ENCODE peak calls at places on chromosomes 6 and 20, in nine cellular contexts. E is HFFc6; N is sciatic nerve; Q is stimulated activated CD4-positive, alpha-beta T cell treated with anti-CD3 and anti-CD28 coated beads, TNF-alpha, amount 100 ng/mL, for 48 hours; J is neuronal stem cell; V is kidney; F is CD4-positive, alpha-beta T cell; G is naive thymus-derived CD8-positive, alpha-beta T cell; R is ELF-1. X is an unnamed sample.

GRCh38 chr6:119076966-119077642 is 1.4 kb downstream of the FAM184A start:
- DNase-seq in Q (no peak), N (no peak), R (no peak), F (no peak), J (no peak), G (no peak), E (no peak), V (no peak), X (no peak)

GRCh38 chr6:134675110-134676038 is 274.5 kb downstream of the ALDH8A1 start:
- DNase-seq in G (no peak), V (no peak), J (no peak), E (no peak), N (no peak), F (no peak), Q (no peak), R (no peak), X (no peak)

GRCh38 chr6:107877968-107878367 is 53.9 kb upstream of the SCML4 start:
- DNase-seq in E (no peak), G (no peak), R (no peak), N (no peak), J (no peak), V (no peak), F (no peak), Q (no peak), X (no peak)

GRCh38 chr6:141303907-141304306 is 828.8 kb upstream of the GJE1 start:
- DNase-seq in F (no peak), N (no peak), V (no peak), G (no peak), R (no peak), Q (no peak), E (no peak), J (no peak), X (no peak)

GRCh38 chr6:6758915-6759654 is 170.6 kb downstream of the LY86 start:
- DNase-seq in E (peak; percentile 58), R (peak; percentile 82), J (peak; percentile 84), Q (no peak), V (no peak), F (peak; percentile 12), N (peak; percentile 76), G (peak; percentile 18), X (no peak)

GRCh38 chr20:36315545-36316351 is 9.6 kb downstream of the DLGAP4 start:
- DNase-seq in Q (no peak), J (no peak), N (peak; percentile 48), G (no peak), E (no peak), F (no peak), V (no peak), R (no peak), X (peak; percentile 67)

GRCh38 chr6:166999845-167000253 is 652 bp downstream of the CEP43 start:
- DNase-seq in V (no peak), N (no peak), F (no peak), G (peak; percentile 31), Q (no peak), R (no peak), E (no peak), J (no peak), X (no peak)

GRCh38 chr6:159756508-159756907 is 5.3 kb upstream of the ACAT2 start:
- DNase-seq in N (no peak), J (no peak), G (no peak), Q (no peak), E (no peak), F (no peak), R (no peak), V (no peak), X (no peak)

GRCh38 chr6:32815996-32816395 is 806 bp downstream of the HLA-DOB start:
- DNase-seq in R (no peak), G (no peak), F (no peak), N (no peak), Q (no peak), J (no peak), E (no peak), V (no peak), X (no peak)

GRCh38 chr20:38211200-38212097 is 46.4 kb upstream of the TGM2 start:
- DNase-seq in N (peak; percentile 45), Q (no peak), J (no peak), E (no peak), R (no peak), G (no peak), V (no peak), F (no peak), X (peak; percentile 72)

GRCh38 chr20:23668477-23668951 is 20.3 kb downstream of the CST4 start:
- DNase-seq in R (peak; percentile 85), Q (peak; percentile 6), J (peak; percentile 67), F (no peak), E (peak; percentile 49), G (peak; percentile 31), N (no peak), V (no peak), X (no peak)

GRCh38 chr20:53691060-53691810 is 97.6 kb upstream of the ZNF217 start:
- DNase-seq in R (no peak), G (no peak), F (no peak), J (no peak), V (no peak), E (no peak), Q (no peak), N (no peak), X (no peak)

GRCh38 chr20:51767867-51768758 is at the start of gene ATP9A:
- DNase-seq in F (no peak), J (no peak), Q (no peak), N (no peak), R (peak; percentile 21), G (no peak), E (no peak), V (peak; percentile 77), X (no peak)

GRCh38 chr6:167760979-167761793 is 65.5 kb upstream of the AFDN start:
- DNase-seq in J (no peak), V (peak; percentile 82), R (peak; percentile 85), E (no peak), N (peak; percentile 88), F (no peak), Q (no peak), G (no peak), X (no peak)

GRCh38 chr6:28807682-28808280 is 116.0 kb downstream of the TRIM27 start:
- DNase-seq in F (no peak), E (peak; percentile 70), J (no peak), R (peak; percentile 88), G (no peak), Q (no peak), N (no peak), V (no peak), X (no peak)

GRCh38 chr6:107657373-107657754 is 166.7 kb downstream of the SCML4 start:
- DNase-seq in F (no peak), V (no peak), G (no peak), J (no peak), R (no peak), E (no peak), N (no peak), Q (no peak), X (no peak)

GRCh38 chr20:45154183-45154582 is 20.5 kb upstream of the PI3 start:
- DNase-seq in R (no peak), V (no peak), Q (no peak), E (peak; percentile 10), J (no peak), G (no peak), F (no peak), N (no peak), X (no peak)

GRCh38 chr6:154276810-154277577 is 79.6 kb downstream of the IPCEF1 start:
- DNase-seq in G (peak; percentile 69), F (no peak), N (no peak), R (no peak), Q (no peak), V (no peak), E (no peak), J (no peak), X (no peak)

GRCh38 chr6:105014954-105015353 is 58.0 kb downstream of the LIN28B start:
- DNase-seq in V (no peak), F (no peak), Q (no peak), N (no peak), G (no peak), R (no peak), J (no peak), E (no peak), X (no peak)

GRCh38 chr6:125824946-125825786 is 34.4 kb downstream of the NCOA7 start:
- DNase-seq in J (no peak), G (no peak), Q (no peak), R (no peak), N (no peak), E (no peak), V (no peak), F (no peak), X (no peak)

GRCh38 chr6:148455674-148456559 is 113.3 kb downstream of the SASH1 start:
- DNase-seq in E (no peak), R (no peak), V (no peak), J (no peak), F (no peak), G (no peak), N (no peak), Q (no peak), X (no peak)